ENCODE peak calls at places on chromosome 13, in ten cellular contexts. J is HEK293T; B is activated CD4-positive, alpha-beta T cell treated with anti-CD3 and anti-CD28 coated beads, Interleukin-2, amount 50 U/mL, for 1 hour; U is KG1; A is COR-L47; W is stimulated activated CD4-positive, alpha-beta T cell treated with anti-CD3 and anti-CD28 coated beads, TNF-alpha, amount 100 ng/mL, for 4 hours; G is B cell; S is T follicular helper cell; V is GDM1; X is activated T-helper 1 cell treated with Interleukin-2 at 50 U/mL for 16 hours. K is an unnamed sample.

GRCh38 chr13:21925720-21926119 is 254.8 kb downstream of the FGF9 start:
- DNase-seq in V (no peak), W (no peak), J (no peak), A (no peak), U (no peak), G (no peak), X (no peak), B (no peak), S (no peak), K (no peak)

GRCh38 chr13:94419304-94419943 is 60.1 kb downstream of the DCT start:
- DNase-seq in G (no peak), S (no peak), W (peak; percentile 9), V (no peak), J (no peak), U (peak; percentile 15), B (no peak), A (no peak), X (no peak), K (no peak)

GRCh38 chr13:75492389-75492788 is 10.4 kb upstream of the TBC1D4 start:
- DNase-seq in W (no peak), J (no peak), S (no peak), G (no peak), X (no peak), A (no peak), U (no peak), B (no peak), V (no peak), K (no peak)

GRCh38 chr13:110617326-110618072 is 2.2 kb downstream of the NAXD start:
- DNase-seq in J (no peak), V (no peak), A (no peak), B (no peak), S (no peak), G (no peak), W (no peak), X (no peak), U (no peak), K (no peak)

GRCh38 chr13:54185785-54186184 is 1157.2 kb downstream of the OLFM4 start:
- DNase-seq in J (peak; percentile 20), S (no peak), W (no peak), X (no peak), U (no peak), G (no peak), B (no peak), V (no peak), A (peak; percentile 35), K (no peak)

GRCh38 chr13:47459512-47459911 is 541.6 kb downstream of the SUCLA2 start:
- DNase-seq in U (peak; percentile 2), G (no peak), V (peak; percentile 55), S (no peak), B (no peak), W (no peak), X (no peak), J (no peak), A (no peak), K (no peak)

GRCh38 chr13:112781287-112781686 is 91.4 kb downstream of the ATP11A start:
- DNase-seq in U (no peak), X (no peak), V (no peak), S (no peak), G (no peak), J (no peak), B (no peak), A (no peak), W (no peak), K (no peak)

GRCh38 chr13:77810430-77810829 is 108.2 kb downstream of the EDNRB start:
- DNase-seq in J (peak; percentile 62), X (no peak), G (no peak), W (no peak), V (peak; percentile 18), A (no peak), U (no peak), S (no peak), B (no peak), K (no peak)

GRCh38 chr13:84645196-84646071 is 763.2 kb upstream of the SLITRK1 start:
- DNase-seq in J (no peak), U (no peak), G (no peak), X (no peak), S (no peak), V (no peak), A (no peak), W (no peak), B (no peak), K (no peak)

GRCh38 chr13:106744516-106744915 is 176.6 kb upstream of the ARGLU1 start:
- DNase-seq in A (no peak), J (no peak), B (no peak), U (no peak), V (no peak), W (no peak), X (no peak), S (no peak), G (no peak), K (no peak)

GRCh38 chr13:53010374-53011105 is 18.1 kb upstream of the OLFM4 start:
- DNase-seq in G (no peak), V (peak; percentile 40), J (no peak), W (no peak), B (no peak), U (no peak), X (no peak), S (no peak), A (peak; percentile 87), K (no peak)

GRCh38 chr13:21435710-21436151 is 23.4 kb downstream of the ZDHHC20 start:
- DNase-seq in A (no peak), B (peak; percentile 34), J (no peak), V (no peak), X (peak; percentile 12), U (no peak), W (no peak), G (peak; percentile 75), S (peak; percentile 4), K (peak; percentile 61)

GRCh38 chr13:77339408-77339807 is 12.5 kb upstream of the MYCBP2 start:
- DNase-seq in B (no peak), U (no peak), W (no peak), X (no peak), S (no peak), G (no peak), V (no peak), J (no peak), A (no peak), K (no peak)

GRCh38 chr13:102091231-102091630 is 310.6 kb downstream of the FGF14 start:
- DNase-seq in G (no peak), X (no peak), J (no peak), U (no peak), B (no peak), S (no peak), W (no peak), V (no peak), A (peak; percentile 9), K (no peak)

GRCh38 chr13:28489536-28489935 is 5.4 kb downstream of the FLT1 start:
- DNase-seq in X (no peak), V (no peak), B (no peak), S (no peak), U (no peak), G (no peak), W (no peak), J (no peak), A (no peak), K (no peak)

GRCh38 chr13:50893211-50893852 is 16.3 kb upstream of the RNASEH2B start:
- DNase-seq in G (peak; percentile 54), B (no peak), U (peak; percentile 53), S (no peak), V (peak; percentile 78), W (no peak), J (no peak), X (no peak), A (no peak), K (peak; percentile 49)

GRCh38 chr13:37878496-37878895 is 8.9 kb upstream of the TRPC4 start:
- DNase-seq in U (no peak), J (no peak), A (no peak), G (no peak), S (no peak), X (no peak), B (no peak), V (no peak), W (no peak), K (no peak)

GRCh38 chr13:114047358-114047881 is 73.5 kb upstream of the C13orf46 start:
- DNase-seq in J (no peak), A (peak; percentile 24), V (no peak), G (no peak), X (no peak), B (no peak), S (no peak), W (no peak), U (no peak), K (no peak)

K was measured in activated naive CD4-positive, alpha-beta T cell treated with anti-CD3 and anti-CD28 coated beads, Interleukin-2, amount 10 ng/mL, durations not matched to agents 7 days and 5 days.